ENCODE peak calls at places on chromosomes 7 and 10, in six cellular contexts. O is BJ, Z is heart left ventricle, E is cardiac muscle cell, C is HTR-8/SVneo, P is ELF-1. Q is an unnamed sample.

GRCh38 chr10:102615361-102615760 is 28.9 kb upstream of the TRIM8 start:
- DNase-seq in O (no peak), Z (no peak), E (no peak), C (no peak), P (peak), Q (no peak)

GRCh38 chr10:21535494-21535818 is 1.4 kb downstream of the MLLT10 start:
- DNase-seq in O (no peak), Z (no peak), E (no peak), C (no peak), P (no peak), Q (no peak)

GRCh38 chr7:128954830-128955797 is 17.4 kb downstream of the IRF5 start:
- DNase-seq in O (peak), Z (no peak), E (peak), C (no peak), P (no peak), Q (no peak)

GRCh38 chr10:29409241-29410051 is 120.6 kb downstream of the LYZL1 start:
- DNase-seq in O (no peak), Z (peak), E (peak), C (peak), P (peak), Q (no peak)

GRCh38 chr7:51274955-51275354 is 41.7 kb downstream of the COBL start:
- DNase-seq in O (no peak), Z (no peak), E (no peak), C (no peak), P (no peak), Q (no peak)

GRCh38 chr10:23015021-23015707 is 80.2 kb upstream of the MSRB2 start:
- DNase-seq in O (no peak), Z (no peak), E (no peak), C (no peak), P (no peak), Q (no peak)

GRCh38 chr10:103578782-103579382 is 85.4 kb downstream of the NEURL1 start:
- DNase-seq in O (no peak), Z (peak), E (no peak), C (no peak), P (no peak), Q (peak)

GRCh38 chr7:101238226-101239182 is 902 bp upstream of the CLDN15 start:
- DNase-seq in O (no peak), Z (peak), E (no peak), C (no peak), P (peak), Q (no peak)

GRCh38 chr10:47181057-47181849 is 118.7 kb upstream of the GDF10 start:
- DNase-seq in O (no peak), Z (no peak), E (no peak), C (no peak), P (peak), Q (no peak)

GRCh38 chr7:34886856-34887255 is 150.4 kb downstream of the DPY19L1 start:
- DNase-seq in O (no peak), Z (no peak), E (no peak), C (no peak), P (no peak), Q (no peak)

GRCh38 chr7:135775230-135775629 is 26.6 kb upstream of the FAM180A start:
- DNase-seq in O (no peak), Z (no peak), E (peak), C (no peak), P (no peak), Q (no peak)

GRCh38 chr7:2708041-2708440 is 20.0 kb downstream of the AMZ1 start:
- DNase-seq in O (no peak), Z (no peak), E (no peak), C (no peak), P (no peak), Q (no peak)

GRCh38 chr7:86775203-86775602 is 131.5 kb downstream of the GRM3 start:
- DNase-seq in O (no peak), Z (no peak), E (no peak), C (no peak), P (no peak), Q (no peak)

GRCh38 chr7:102291056-102291915 is 4.6 kb downstream of the SH2B2 start:
- DNase-seq in O (no peak), Z (no peak), E (no peak), C (no peak), P (no peak), Q (no peak)

GRCh38 chr10:114718386-114718785 is 60.3 kb upstream of the ABLIM1 start:
- DNase-seq in O (no peak), Z (no peak), E (no peak), C (no peak), P (no peak), Q (no peak)

GRCh38 chr10:16811765-16812164 is 5.5 kb downstream of the RSU1 start:
- DNase-seq in O (no peak), Z (no peak), E (no peak), C (no peak), P (no peak), Q (no peak)

GRCh38 chr10:7258948-7259523 is 151.8 kb downstream of the SFMBT2 start:
- DNase-seq in O (no peak), Z (peak), E (no peak), C (no peak), P (no peak), Q (no peak)

GRCh38 chr10:131188494-131188893 is 123.0 kb downstream of the TCERG1L start:
- DNase-seq in O (no peak), Z (no peak), E (no peak), C (no peak), P (no peak), Q (no peak)

GRCh38 chr10:13299437-13300287 is at the start of gene PHYH:
- DNase-seq in O (no peak), Z (peak), E (peak), C (peak), P (peak), Q (peak)

GRCh38 chr10:111076682-111077661 is at the start of gene ADRA2A:
- DNase-seq in O (peak), Z (peak), E (peak), C (peak), P (peak), Q (peak)

GRCh38 chr7:45484094-45484493 is 90.1 kb upstream of the ADCY1 start:
- DNase-seq in O (no peak), Z (no peak), E (no peak), C (no peak), P (no peak), Q (no peak)

GRCh38 chr10:88129013-88129412 is 265.6 kb downstream of the PTEN start:
- DNase-seq in O (no peak), Z (no peak), E (no peak), C (no peak), P (no peak), Q (no peak)

GRCh38 chr10:103692421-103693069 is 162.8 kb downstream of the SH3PXD2A start:
- DNase-seq in O (no peak), Z (no peak), E (no peak), C (no peak), P (peak), Q (no peak)